ENCODE peak calls at places on chromosomes 1 and 21, in seven cellular contexts. One of them, this sample, is unnamed.

GRCh38 chr1:64526312-64526711 is 56.4 kb downstream of the CACHD1 start:
- DNase-seq in IMR-90: no peak
- DNase-seq in transverse colon: no peak
- DNase-seq in BE2C: no peak
- DNase-seq in astrocyte: no peak
- DNase-seq in small intestine: no peak
- DNase-seq in OCI-LY7: no peak
- DNase-seq in this sample: no peak

GRCh38 chr1:54070549-54070915 is 17.1 kb downstream of the TCEANC2 start:
- DNase-seq in IMR-90: peak; percentile 31
- DNase-seq in BE2C: no peak
- DNase-seq in transverse colon: no peak
- DNase-seq in OCI-LY7: no peak
- DNase-seq in small intestine: peak; percentile 30
- DNase-seq in astrocyte: no peak
- DNase-seq in this sample: no peak

GRCh38 chr1:160398823-160399222 is 1.5 kb upstream of the VANGL2 start:
- DNase-seq in astrocyte: no peak
- DNase-seq in transverse colon: no peak
- DNase-seq in small intestine: peak; percentile 29
- DNase-seq in BE2C: no peak
- DNase-seq in IMR-90: no peak
- DNase-seq in OCI-LY7: no peak
- DNase-seq in this sample: no peak

GRCh38 chr21:16086121-16086520 is 356.3 kb downstream of the USP25 start:
- DNase-seq in BE2C: no peak
- DNase-seq in small intestine: no peak
- DNase-seq in OCI-LY7: no peak
- DNase-seq in IMR-90: no peak
- DNase-seq in transverse colon: no peak
- DNase-seq in astrocyte: no peak
- DNase-seq in this sample: no peak

GRCh38 chr1:119453021-119453420 is 38.1 kb downstream of the HSD3B2 start:
- DNase-seq in BE2C: no peak
- DNase-seq in astrocyte: peak; percentile 79
- DNase-seq in OCI-LY7: no peak
- DNase-seq in small intestine: no peak
- DNase-seq in transverse colon: no peak
- DNase-seq in IMR-90: peak; percentile 10
- DNase-seq in this sample: no peak

GRCh38 chr21:36847189-36847588 is 119.3 kb downstream of the HLCS start:
- DNase-seq in astrocyte: peak; percentile 72
- DNase-seq in transverse colon: no peak
- DNase-seq in IMR-90: peak; percentile 85
- DNase-seq in small intestine: no peak
- DNase-seq in BE2C: no peak
- DNase-seq in OCI-LY7: no peak
- DNase-seq in this sample: peak; percentile 94

GRCh38 chr1:201332021-201332420 is 45.5 kb downstream of the TNNT2 start:
- DNase-seq in transverse colon: no peak
- DNase-seq in astrocyte: no peak
- DNase-seq in IMR-90: no peak
- DNase-seq in BE2C: no peak
- DNase-seq in OCI-LY7: no peak
- DNase-seq in small intestine: no peak
- DNase-seq in this sample: peak; percentile 35

GRCh38 chr1:115069186-115069585 is 20.1 kb downstream of the TSPAN2 start:
- DNase-seq in transverse colon: no peak
- DNase-seq in astrocyte: peak; percentile 74
- DNase-seq in small intestine: no peak
- DNase-seq in IMR-90: peak; percentile 17
- DNase-seq in OCI-LY7: no peak
- DNase-seq in BE2C: no peak
- DNase-seq in this sample: peak; percentile 71

GRCh38 chr1:221781102-221781744 is 39.3 kb upstream of the DUSP10 start:
- DNase-seq in astrocyte: no peak
- DNase-seq in IMR-90: peak; percentile 27
- DNase-seq in transverse colon: no peak
- DNase-seq in small intestine: no peak
- DNase-seq in OCI-LY7: no peak
- DNase-seq in BE2C: no peak
- DNase-seq in this sample: no peak

GRCh38 chr1:24154215-24154614 is 11.3 kb upstream of the IL22RA1 start:
- DNase-seq in astrocyte: no peak
- DNase-seq in IMR-90: no peak
- DNase-seq in OCI-LY7: no peak
- DNase-seq in transverse colon: no peak
- DNase-seq in BE2C: no peak
- DNase-seq in small intestine: no peak
- DNase-seq in this sample: no peak

GRCh38 chr1:59186656-59187055 is 110.2 kb upstream of the FGGY start:
- DNase-seq in astrocyte: peak; percentile 32
- DNase-seq in transverse colon: no peak
- DNase-seq in IMR-90: peak; percentile 79
- DNase-seq in small intestine: no peak
- DNase-seq in OCI-LY7: no peak
- DNase-seq in BE2C: no peak
- DNase-seq in this sample: peak; percentile 45

GRCh38 chr1:201142011-201142853 is 12.0 kb downstream of the TMEM9 start:
- DNase-seq in OCI-LY7: no peak
- DNase-seq in astrocyte: no peak
- DNase-seq in transverse colon: no peak
- DNase-seq in small intestine: no peak
- DNase-seq in IMR-90: no peak
- DNase-seq in BE2C: no peak
- DNase-seq in this sample: no peak

GRCh38 chr1:234776256-234776874 is 166.4 kb upstream of the IRF2BP2 start:
- DNase-seq in BE2C: no peak
- DNase-seq in OCI-LY7: no peak
- DNase-seq in IMR-90: no peak
- DNase-seq in small intestine: no peak
- DNase-seq in transverse colon: no peak
- DNase-seq in astrocyte: no peak
- DNase-seq in this sample: peak; percentile 72

GRCh38 chr1:186559601-186560116 is 98.7 kb upstream of the PDC start:
- DNase-seq in astrocyte: peak; percentile 25
- DNase-seq in transverse colon: no peak
- DNase-seq in small intestine: no peak
- DNase-seq in BE2C: no peak
- DNase-seq in OCI-LY7: no peak
- DNase-seq in IMR-90: peak; percentile 70
- DNase-seq in this sample: no peak

GRCh38 chr1:107433068-107433467 is 292.2 kb downstream of the NTNG1 start:
- DNase-seq in transverse colon: no peak
- DNase-seq in IMR-90: no peak
- DNase-seq in BE2C: no peak
- DNase-seq in OCI-LY7: no peak
- DNase-seq in small intestine: no peak
- DNase-seq in astrocyte: no peak
- DNase-seq in this sample: no peak

GRCh38 chr1:181083842-181084605 is 4.5 kb upstream of the IER5 start:
- DNase-seq in transverse colon: peak; percentile 71
- DNase-seq in BE2C: peak; percentile 63
- DNase-seq in small intestine: peak; percentile 78
- DNase-seq in OCI-LY7: peak; percentile 69
- DNase-seq in IMR-90: no peak
- DNase-seq in astrocyte: no peak
- DNase-seq in this sample: no peak

GRCh38 chr21:17726047-17726446 is 93.1 kb downstream of the C21orf91 start:
- DNase-seq in BE2C: peak; percentile 18
- DNase-seq in astrocyte: no peak
- DNase-seq in small intestine: no peak
- DNase-seq in transverse colon: no peak
- DNase-seq in OCI-LY7: peak; percentile 8
- DNase-seq in IMR-90: peak; percentile 7
- DNase-seq in this sample: peak; percentile 50

GRCh38 chr1:218395916-218396315 is 50.8 kb downstream of the TGFB2 start:
- DNase-seq in transverse colon: no peak
- DNase-seq in IMR-90: peak; percentile 35
- DNase-seq in small intestine: no peak
- DNase-seq in OCI-LY7: no peak
- DNase-seq in BE2C: no peak
- DNase-seq in astrocyte: peak; percentile 76
- DNase-seq in this sample: peak; percentile 81

GRCh38 chr1:3956527-3957170 is 56.6 kb upstream of the C1orf174 start:
- DNase-seq in BE2C: no peak
- DNase-seq in IMR-90: no peak
- DNase-seq in astrocyte: no peak
- DNase-seq in small intestine: no peak
- DNase-seq in OCI-LY7: no peak
- DNase-seq in transverse colon: no peak
- DNase-seq in this sample: no peak

GRCh38 chr1:191026828-191027227 is 549.2 kb upstream of the BRINP3 start:
- DNase-seq in transverse colon: no peak
- DNase-seq in IMR-90: no peak
- DNase-seq in astrocyte: no peak
- DNase-seq in BE2C: peak; percentile 16
- DNase-seq in small intestine: no peak
- DNase-seq in OCI-LY7: no peak
- DNase-seq in this sample: no peak

GRCh38 chr1:172342584-172343245 is 77.8 kb upstream of the C1orf105 start:
- DNase-seq in BE2C: no peak
- DNase-seq in OCI-LY7: no peak
- DNase-seq in small intestine: no peak
- DNase-seq in transverse colon: no peak
- DNase-seq in astrocyte: peak; percentile 8
- DNase-seq in IMR-90: no peak
- DNase-seq in this sample: no peak

GRCh38 chr1:15508700-15509487 is 15.1 kb downstream of the CASP9 start:
- DNase-seq in IMR-90: no peak
- DNase-seq in BE2C: no peak
- DNase-seq in small intestine: no peak
- DNase-seq in transverse colon: no peak
- DNase-seq in OCI-LY7: peak; percentile 28
- DNase-seq in astrocyte: no peak
- DNase-seq in this sample: no peak

GRCh38 chr1:241105118-241105517 is 251.9 kb downstream of the RGS7 start:
- DNase-seq in astrocyte: no peak
- DNase-seq in small intestine: no peak
- DNase-seq in transverse colon: no peak
- DNase-seq in IMR-90: no peak
- DNase-seq in OCI-LY7: no peak
- DNase-seq in BE2C: no peak
- DNase-seq in this sample: no peak

GRCh38 chr1:70358921-70359564 is 4.5 kb upstream of the ANKRD13C start:
- DNase-seq in astrocyte: peak; percentile 86
- DNase-seq in OCI-LY7: no peak
- DNase-seq in IMR-90: peak; percentile 46
- DNase-seq in small intestine: no peak
- DNase-seq in transverse colon: no peak
- DNase-seq in BE2C: no peak
- DNase-seq in this sample: no peak

GRCh38 chr1:210360852-210361477 is 32.3 kb downstream of the HHAT start:
- DNase-seq in transverse colon: no peak
- DNase-seq in astrocyte: peak; percentile 44
- DNase-seq in IMR-90: peak; percentile 74
- DNase-seq in BE2C: no peak
- DNase-seq in OCI-LY7: peak; percentile 33
- DNase-seq in small intestine: peak; percentile 38
- DNase-seq in this sample: peak; percentile 81

GRCh38 chr1:58438468-58438867 is 108.1 kb downstream of the OMA1 start:
- DNase-seq in astrocyte: no peak
- DNase-seq in small intestine: no peak
- DNase-seq in transverse colon: no peak
- DNase-seq in BE2C: no peak
- DNase-seq in OCI-LY7: no peak
- DNase-seq in IMR-90: no peak
- DNase-seq in this sample: no peak

GRCh38 chr1:11731719-11732283 is 4.1 kb upstream of the AGTRAP start:
- DNase-seq in BE2C: peak; percentile 50
- DNase-seq in OCI-LY7: no peak
- DNase-seq in IMR-90: peak; percentile 70
- DNase-seq in astrocyte: peak; percentile 38
- DNase-seq in transverse colon: peak; percentile 66
- DNase-seq in small intestine: no peak
- DNase-seq in this sample: peak; percentile 88

GRCh38 chr1:236486315-236486714 is 37.5 kb upstream of the LGALS8 start:
- DNase-seq in small intestine: no peak
- DNase-seq in BE2C: no peak
- DNase-seq in IMR-90: no peak
- DNase-seq in transverse colon: no peak
- DNase-seq in astrocyte: no peak
- DNase-seq in OCI-LY7: no peak
- DNase-seq in this sample: no peak
- H3K4me1 ChIP-seq in small intestine: no peaks in the 10 kb centered on the region
- H3K4me1 ChIP-seq in BE2C: no peaks in the 10 kb centered on the region
- H3K4me1 ChIP-seq in IMR-90: no peaks in the 10 kb centered on the region
- H3K4me1 ChIP-seq in transverse colon: no peaks in the 10 kb centered on the region
- H3K4me1 ChIP-seq in astrocyte: no peaks in the 10 kb centered on the region
- H3K4me1 ChIP-seq in OCI-LY7: no peaks in the 10 kb centered on the region
- H3K4me1 ChIP-seq in this sample: no peaks in the 10 kb centered on the region

DNA sequence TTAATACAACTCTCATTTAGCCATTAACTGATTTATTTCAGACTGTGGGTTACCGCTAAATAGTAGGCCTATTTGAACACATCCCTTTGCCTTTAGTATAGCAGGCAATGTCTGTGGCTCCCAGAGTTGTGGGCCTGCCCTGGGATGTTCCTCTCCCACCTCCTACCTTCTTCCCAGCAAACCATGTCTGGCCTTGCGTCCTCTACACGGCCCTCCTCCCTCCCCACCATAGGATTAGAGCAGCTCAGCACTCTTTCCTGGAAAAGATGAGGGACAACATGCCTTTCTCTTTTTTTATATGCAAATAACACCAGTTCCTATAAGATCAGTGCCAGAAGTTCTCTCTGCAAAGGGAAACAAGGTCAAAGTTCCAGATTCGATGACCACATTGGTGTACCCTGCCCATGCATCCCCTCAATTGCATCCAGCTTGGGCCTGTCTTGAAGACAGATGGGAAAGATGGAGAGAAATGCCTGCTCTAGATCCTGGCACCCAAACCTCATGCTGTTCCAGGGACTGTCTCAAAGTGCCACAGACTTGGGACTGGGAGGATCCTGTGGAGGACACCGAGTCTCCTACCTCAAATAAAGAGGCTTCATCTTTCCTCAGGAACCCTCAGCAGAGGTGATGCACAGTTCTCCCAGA is 57.2 kb downstream of the CD46 start:
- DNase-seq in astrocyte: no peak
- DNase-seq in small intestine: no peak
- DNase-seq in BE2C: no peak
- DNase-seq in transverse colon: no peak
- DNase-seq in OCI-LY7: no peak
- DNase-seq in IMR-90: no peak
- DNase-seq in this sample: no peak
- H3K4me1 ChIP-seq in astrocyte: peaks cover 14% of the 10 kb centered on the region
- H3K4me1 ChIP-seq in small intestine: no peaks in the 10 kb centered on the region
- H3K4me1 ChIP-seq in BE2C: peaks cover 3% of the 10 kb centered on the region
- H3K4me1 ChIP-seq in transverse colon: peaks cover 88% of the 10 kb centered on the region
- H3K4me1 ChIP-seq in OCI-LY7: peaks cover 35% of the 10 kb centered on the region
- H3K4me1 ChIP-seq in IMR-90: peaks cover 14% of the 10 kb centered on the region
- H3K4me1 ChIP-seq in this sample: peaks cover 30% of the 10 kb centered on the region

GRCh38 chr1:26789612-26789865 is 1.8 kb downstream of the PIGV start:
- DNase-seq in IMR-90: no peak
- DNase-seq in OCI-LY7: no peak
- DNase-seq in small intestine: no peak
- DNase-seq in BE2C: no peak
- DNase-seq in astrocyte: no peak
- DNase-seq in transverse colon: no peak
- DNase-seq in this sample: no peak
- H3K4me1 ChIP-seq in IMR-90: peaks cover 25% of the 10 kb centered on the region
- H3K4me1 ChIP-seq in OCI-LY7: peaks cover 59% of the 10 kb centered on the region
- H3K4me1 ChIP-seq in small intestine: peaks cover 8% of the 10 kb centered on the region
- H3K4me1 ChIP-seq in BE2C: peaks cover 7% of the 10 kb centered on the region
- H3K4me1 ChIP-seq in astrocyte: peaks cover 45% of the 10 kb centered on the region
- H3K4me1 ChIP-seq in transverse colon: peaks cover 33% of the 10 kb centered on the region
- H3K4me1 ChIP-seq in this sample: peaks cover 47% of the 10 kb centered on the region

GRCh38 chr1:235864965-235865525 is 1.7 kb downstream of the LYST start:
- DNase-seq in OCI-LY7: no peak
- DNase-seq in BE2C: no peak
- DNase-seq in small intestine: no peak
- DNase-seq in transverse colon: no peak
- DNase-seq in astrocyte: no peak
- DNase-seq in IMR-90: no peak
- DNase-seq in this sample: no peak
- H3K4me1 ChIP-seq in OCI-LY7: peaks cover 21% of the 10 kb centered on the region
- H3K4me1 ChIP-seq in BE2C: peaks cover 4% of the 10 kb centered on the region
- H3K4me1 ChIP-seq in small intestine: peaks cover 2% of the 10 kb centered on the region
- H3K4me1 ChIP-seq in transverse colon: peaks cover 17% of the 10 kb centered on the region
- H3K4me1 ChIP-seq in astrocyte: peaks cover 10% of the 10 kb centered on the region
- H3K4me1 ChIP-seq in IMR-90: peaks cover 5% of the 10 kb centered on the region
- H3K4me1 ChIP-seq in this sample: peaks cover 23% of the 10 kb centered on the region

This sample was measured in osteoblast.